ENCODE peak calls at places on chromosomes 2 and 18, in four cellular contexts. U is endodermal cell; Q is thyroid gland; T is CD8-positive, alpha-beta T cell. B is an unnamed sample. For H3K4me1, the result is how much of the 10 kb centered on the place peaks cover.

GRCh38 chr18:36337679-36338419 is 40.3 kb downstream of the FHOD3 start:
- DNase-seq in U (no peak), Q (no peak), T (no peak), B (peak)

GRCh38 chr2:119516121-119516520 is 8.2 kb downstream of the SCTR start:
- DNase-seq in U (no peak), T (no peak), Q (no peak), B (no peak)

GRCh38 chr2:120342451-120342850 is 3.5 kb upstream of the INHBB start:
- DNase-seq in U (no peak), T (no peak), Q (no peak), B (no peak)

GRCh38 chr2:226699321-226699720 is 100.3 kb downstream of the IRS1 start:
- DNase-seq in Q (peak), T (no peak), U (no peak), B (peak)

GRCh38 chr2:46352621-46353020 is 55.4 kb downstream of the EPAS1 start:
- DNase-seq in U (no peak), T (no peak), Q (no peak), B (no peak)

GRCh38 chr18:39453882-39454281 is 1888.3 kb upstream of the CELF4 start:
- DNase-seq in T (no peak), U (peak), Q (peak), B (no peak)

GRCh38 chr2:101395545-101396351 is 8.4 kb upstream of the CREG2 start:
- DNase-seq in Q (no peak), T (no peak), U (no peak), B (no peak)

GRCh38 chr2:170707821-170708795 is 7.0 kb upstream of the SP5 start:
- DNase-seq in T (no peak), U (no peak), Q (no peak), B (peak)

GRCh38 chr2:181058378-181059269 is 78.2 kb downstream of the UBE2E3 start:
- DNase-seq in T (no peak), U (peak), Q (no peak), B (no peak)

GRCh38 chr2:99827296-99827999 is 314.9 kb downstream of the AFF3 start:
- DNase-seq in Q (no peak), U (no peak), T (no peak), B (no peak)

GRCh38 chr2:172574965-172575364 is 19.1 kb downstream of the PDK1 start:
- DNase-seq in Q (no peak), T (no peak), U (no peak), B (no peak)

GRCh38 chr2:110657721-110658305 is 20.1 kb downstream of the BUB1 start:
- DNase-seq in U (no peak), Q (no peak), T (no peak), B (no peak)

GRCh38 chr2:239548491-239548890 is 147.7 kb upstream of the HDAC4 start:
- DNase-seq in U (no peak), Q (no peak), T (peak), B (no peak)

GRCh38 chr2:227164745-227165350 is 424 bp downstream of the COL4A3 start:
- DNase-seq in Q (peak), T (no peak), U (peak), B (no peak)

GRCh38 chr2:220394433-220394832 is 767.0 kb downstream of the SLC4A3 start:
- DNase-seq in U (no peak), T (no peak), Q (peak), B (no peak)

GRCh38 chr2:22282902-22283301 is 1102.1 kb upstream of the KLHL29 start:
- DNase-seq in T (no peak), Q (no peak), U (no peak), B (no peak)

GRCh38 chr2:25514043-25514627 is 159.2 kb downstream of the DTNB start:
- DNase-seq in Q (peak), U (no peak), T (no peak), B (no peak)

GRCh38 chr18:76471593-76471992 is 23.4 kb downstream of the ZNF516 start:
- DNase-seq in T (no peak), Q (no peak), U (no peak), B (no peak)

GRCh38 chr2:25254961-25255360 is 86.6 kb upstream of the POMC start:
- DNase-seq in T (no peak), U (no peak), Q (no peak), B (no peak)

GRCh38 chr18:63979409-63979908 is 9.6 kb downstream of the SERPINB8 start:
- DNase-seq in U (peak), T (peak), Q (peak), B (peak)

GRCh38 chr2:11770531-11771188 is 24.2 kb downstream of the LPIN1 start:
- DNase-seq in T (no peak), U (no peak), Q (no peak), B (no peak)

GRCh38 chr18:46067431-46068007 is 4.5 kb downstream of the PSTPIP2 start:
- DNase-seq in T (no peak), U (no peak), Q (no peak), B (no peak)

GRCh38 chr2:200467806-200468686 is 41.8 kb downstream of the KCTD18 start:
- DNase-seq in U (no peak), T (no peak), Q (no peak), B (no peak)

GRCh38 chr18:48136051-48136543 is 205.6 kb upstream of the SMAD2 start:
- DNase-seq in U (peak), Q (peak), T (no peak), B (peak)

GRCh38 chr18:48132993-48133674 is 202.7 kb upstream of the SMAD2 start:
- DNase-seq in T (no peak), Q (no peak), U (no peak), B (no peak)

GRCh38 chr18:48134609-48135008 is 204.2 kb upstream of the SMAD2 start:
- DNase-seq in T (no peak), Q (no peak), U (no peak), B (no peak)

GRCh38 chr18:48135436-48135966 is 205.0 kb upstream of the SMAD2 start:
- DNase-seq in T (no peak), Q (no peak), U (no peak), B (no peak)

GRCh38 chr18:48133675-48134251 is 203.3 kb upstream of the SMAD2 start:
- DNase-seq in Q (peak), U (no peak), T (no peak), B (peak)
- H3K4me1 ChIP-seq in Q (under half), U (under half), T (under half), B (under half)

DNA sequence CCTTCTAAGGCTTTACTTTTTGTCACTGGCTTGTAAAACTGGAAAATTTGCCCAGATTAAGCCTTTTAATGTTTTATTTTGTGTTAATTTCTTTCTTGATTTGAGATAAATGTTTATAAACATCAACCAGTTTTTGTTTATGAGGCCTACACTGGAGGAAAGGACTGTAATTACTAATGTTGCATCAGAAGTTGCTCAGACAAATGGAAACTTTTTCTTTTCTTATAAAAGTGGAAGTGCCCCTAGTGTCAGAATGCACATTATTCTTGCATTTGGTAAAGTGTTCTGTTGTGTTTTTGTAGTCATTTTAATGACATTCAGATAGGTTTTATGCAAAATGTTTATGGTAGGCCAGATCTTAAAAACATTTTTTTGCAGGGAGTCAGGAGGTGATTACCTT is 25.3 kb downstream of the LCLAT1 start:
- DNase-seq in U (no peak), Q (no peak), T (no peak), B (no peak)
- TF ChIP-seq CTCF in U (no peak), Q (no peak), T (no peak), B (no peak)

DNA sequence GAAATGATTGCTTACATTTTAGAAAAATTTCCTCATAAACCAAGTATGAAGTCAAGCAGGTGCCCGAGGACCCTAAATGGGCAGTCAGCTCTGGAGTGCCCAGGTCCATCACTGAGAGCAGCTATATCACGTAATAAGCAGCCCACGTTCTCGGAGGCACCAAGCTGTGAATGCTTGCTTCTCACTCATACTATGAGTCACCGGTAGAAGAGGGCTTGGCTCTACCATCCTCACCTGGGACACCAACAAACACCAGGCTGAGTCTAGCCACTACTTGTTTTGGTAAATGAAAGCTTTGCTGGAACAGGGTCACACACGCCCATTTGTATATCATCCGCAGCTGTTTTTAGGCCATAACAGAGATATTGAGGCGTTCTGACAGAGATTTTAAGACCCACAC is 207.5 kb downstream of the SEPTIN10 start:
- DNase-seq in U (no peak), T (no peak), Q (no peak), B (no peak)
- H3K4me1 ChIP-seq in U (under half), T (under half), Q (under half), B (under half)

GRCh38 chr18:74459877-74460276 is 2.8 kb upstream of the DIPK1C start:
- DNase-seq in T (no peak), Q (no peak), U (peak), B (no peak)
- TF ChIP-seq CTCF in T (no peak), Q (no peak), U (peak), B (no peak)

DNA sequence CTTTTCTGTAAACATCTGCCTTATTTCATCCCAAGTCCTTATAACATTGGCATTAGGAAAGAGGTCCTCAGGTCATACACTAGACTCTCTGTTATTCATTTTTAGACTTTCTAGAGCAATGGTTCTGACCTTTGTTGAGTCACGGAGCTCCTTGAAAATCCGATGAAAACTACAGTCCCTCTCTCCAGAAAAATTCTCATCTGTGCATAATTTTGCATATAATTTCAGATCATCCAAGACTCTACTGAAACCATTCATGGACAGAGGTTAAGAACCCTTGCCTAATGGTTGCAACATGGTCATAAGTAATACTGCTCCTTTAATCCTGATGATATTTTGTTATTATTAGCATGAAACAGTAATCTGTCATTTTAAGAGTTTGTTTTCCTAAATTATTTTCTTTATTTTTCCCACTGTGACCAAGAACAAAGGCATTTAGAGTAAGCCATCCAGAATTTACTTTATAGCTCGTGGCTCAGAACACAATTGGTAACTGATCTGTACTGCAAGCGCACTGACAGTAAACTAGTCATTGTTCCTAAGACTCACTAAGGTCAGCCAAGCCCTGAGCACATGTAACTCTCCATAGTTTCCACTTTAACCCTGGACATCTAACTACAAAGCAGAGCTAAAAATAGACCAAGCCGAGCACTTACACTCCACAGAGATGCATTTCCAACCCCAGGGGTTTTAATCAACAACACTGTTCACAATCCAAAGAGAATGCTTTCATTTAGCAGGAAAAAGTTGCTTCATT is 8.4 kb downstream of the MYOM1 start:
- DNase-seq in T (no peak), Q (no peak), U (no peak), B (no peak)
- H3K4me1 ChIP-seq in T (under half), Q (under half), U (under half), B (under half)

GRCh38 chr2:139260052-139260430 is 479.9 kb upstream of the NXPH2 start:
- DNase-seq in U (no peak), Q (no peak), T (no peak), B (no peak)
- TF ChIP-seq CTCF in U (no peak), Q (no peak), T (no peak), B (no peak)

DNA sequence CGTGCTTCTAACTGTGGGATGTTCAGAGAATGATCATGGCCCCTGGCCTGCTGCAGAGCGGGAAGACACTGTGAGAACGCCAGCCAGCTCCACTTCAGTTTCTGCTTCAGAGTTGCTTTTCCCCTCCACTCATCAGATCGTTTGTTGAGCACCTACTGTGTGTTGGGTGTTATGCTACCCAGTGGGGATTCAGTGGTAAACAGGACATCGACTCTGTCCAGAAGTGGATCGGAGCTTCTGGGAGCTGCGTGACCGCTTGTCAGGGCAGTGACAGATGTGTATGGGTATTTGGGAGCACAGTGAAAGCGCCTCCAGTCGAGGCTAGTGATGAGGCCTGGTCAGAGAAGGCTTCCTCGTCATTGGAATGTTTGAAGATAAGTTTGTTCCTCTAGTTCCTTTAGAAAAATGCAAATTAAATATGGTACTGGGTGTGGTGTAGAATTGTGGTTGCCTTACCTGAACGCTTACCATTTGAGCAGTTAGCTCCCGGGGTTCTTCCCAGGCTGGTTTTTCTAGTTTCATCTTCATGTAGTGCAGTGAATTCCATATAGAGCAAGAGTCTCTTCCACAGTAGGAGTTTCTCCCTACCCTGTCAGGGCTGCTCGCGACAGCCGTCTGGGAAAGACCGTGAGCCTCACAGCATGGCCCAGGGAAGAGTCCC is 2.8 kb downstream of the RAB12 start:
- DNase-seq in Q (no peak), U (no peak), T (no peak), B (no peak)
- H3K4me1 ChIP-seq in Q (under half), U (under half), T (under half), B (under half)

GRCh38 chr2:188984126-188984525 is 10.0 kb downstream of the COL3A1 start:
- DNase-seq in U (no peak), Q (no peak), T (no peak), B (no peak)

GRCh38 chr2:188986839-188987238 is 12.7 kb downstream of the COL3A1 start:
- DNase-seq in T (no peak), Q (no peak), U (no peak), B (no peak)

GRCh38 chr2:188983427-188984101 is 9.4 kb downstream of the COL3A1 start:
- DNase-seq in T (no peak), Q (no peak), U (no peak), B (no peak)

GRCh38 chr2:188979730-188980123 is 5.6 kb downstream of the COL3A1 start:
- DNase-seq in T (no peak), Q (no peak), U (no peak), B (no peak)

DNA sequence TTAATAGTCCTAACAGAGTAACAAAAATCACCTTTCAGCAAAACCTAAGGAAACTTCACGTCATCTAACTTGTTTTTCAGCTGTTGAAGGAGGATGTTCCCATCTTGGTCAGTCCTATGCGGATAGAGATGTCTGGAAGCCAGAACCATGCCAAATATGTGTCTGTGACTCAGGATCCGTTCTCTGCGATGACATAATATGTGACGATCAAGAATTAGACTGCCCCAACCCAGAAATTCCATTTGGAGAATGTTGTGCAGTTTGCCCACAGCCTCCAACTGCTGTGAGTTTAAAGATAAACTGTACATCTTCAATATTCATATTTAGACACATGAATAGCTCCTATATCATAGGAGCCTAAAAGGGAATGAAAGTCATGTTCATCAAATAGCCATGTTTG is 10.5 kb downstream of the COL3A1 start:
- DNase-seq in T (no peak), Q (no peak), U (no peak), B (no peak)
- TF ChIP-seq CTCF in T (no peak), Q (no peak), U (no peak), B (no peak)

DNA sequence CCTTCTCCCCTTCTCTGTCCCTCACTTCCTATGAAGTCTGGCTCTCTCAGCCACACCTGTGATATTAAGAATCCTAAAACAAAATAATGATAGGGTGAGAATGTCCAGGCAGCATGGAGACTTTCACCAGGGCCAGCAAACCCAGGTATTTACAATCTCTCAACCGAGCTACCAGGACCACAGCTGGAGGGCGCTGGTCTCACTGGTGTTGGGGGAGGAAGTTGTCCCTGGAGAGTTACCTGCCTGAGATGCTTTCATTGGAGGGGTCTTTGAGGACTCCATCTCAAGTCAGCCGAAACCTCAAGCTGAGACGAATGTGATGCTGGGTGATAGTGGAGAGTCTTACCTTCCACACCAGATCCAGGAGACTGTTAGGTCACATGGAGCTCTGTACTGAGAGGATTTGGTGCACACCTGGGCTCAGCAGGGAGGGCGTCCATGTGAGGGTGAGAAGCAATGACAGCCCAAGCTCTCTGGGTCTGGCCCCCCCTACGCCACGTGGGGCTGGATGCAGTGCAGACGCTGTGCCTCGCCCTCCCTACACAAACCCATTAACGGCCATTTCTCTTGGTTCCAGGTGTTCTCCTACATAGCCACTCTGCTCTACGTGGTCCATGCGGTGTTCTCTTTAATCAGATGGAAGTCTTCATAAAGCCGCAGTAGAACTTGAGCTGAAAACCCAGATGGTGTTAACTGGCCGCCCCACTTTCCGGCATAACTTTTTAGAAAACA is 27.5 kb downstream of the MAL start:
- DNase-seq in Q (no peak), T (no peak), U (no peak), B (no peak)
- H3K4me1 ChIP-seq in Q (under half), T (half or more), U (under half), B (under half)

GRCh38 chr2:57693177-57693576 is 353.4 kb upstream of the VRK2 start:
- DNase-seq in U (no peak), Q (no peak), T (no peak), B (no peak)
- TF ChIP-seq CTCF in U (no peak), Q (no peak), T (no peak), B (no peak)

B was measured in lung.